ENCODE peak calls at places on chromosomes 6 and 20, in six cellular contexts. A, H, E, F, D and L are unnamed samples. For H3K4me1, the result is how much of the 10 kb centered on the place peaks cover.

GRCh38 chr6:133814797-133815196 is 74.1 kb upstream of the TCF21 start:
- DNase-seq in D (peak), H (peak), A (no peak), F (peak), E (no peak), L (peak)

GRCh38 chr20:20731945-20732296 is 19.5 kb upstream of the RALGAPA2 start:
- DNase-seq in F (no peak), H (peak), D (no peak), A (no peak), E (no peak), L (peak)

GRCh38 chr6:7445076-7445475 is 55.5 kb downstream of the RIOK1 start:
- DNase-seq in H (no peak), E (no peak), D (no peak), F (no peak), A (no peak), L (no peak)

GRCh38 chr6:7236312-7237209 is 76.4 kb downstream of the SSR1 start:
- DNase-seq in E (no peak), F (no peak), D (no peak), A (no peak), H (peak), L (peak)

GRCh38 chr6:5466459-5466858 is 205.1 kb downstream of the FARS2 start:
- DNase-seq in H (peak), F (no peak), E (no peak), A (no peak), D (no peak), L (peak)

GRCh38 chr6:35488517-35488862 is 8.4 kb downstream of the TEAD3 start:
- DNase-seq in A (no peak), F (no peak), H (no peak), E (no peak), D (no peak), L (no peak)

GRCh38 chr20:34047010-34047687 is 53.4 kb downstream of the RALY start:
- DNase-seq in H (no peak), A (no peak), E (no peak), D (no peak), F (no peak), L (no peak)

GRCh38 chr6:6962086-6962485 is 145.7 kb upstream of the RREB1 start:
- DNase-seq in E (no peak), D (no peak), F (no peak), H (no peak), A (no peak), L (no peak)

GRCh38 chr20:35474504-35474903 is 19.1 kb downstream of the CEP250 start:
- DNase-seq in A (no peak), E (no peak), D (no peak), F (no peak), H (no peak), L (no peak)

GRCh38 chr20:40532103-40532502 is 156.9 kb downstream of the MAFB start:
- DNase-seq in A (no peak), F (no peak), H (peak), D (no peak), E (no peak), L (no peak)

GRCh38 chr20:7579888-7580287 is 360.4 kb downstream of the HAO1 start:
- DNase-seq in E (no peak), H (peak), A (no peak), F (no peak), D (no peak), L (peak)

GRCh38 chr20:57092900-57093238 is 173.6 kb downstream of the BMP7 start:
- DNase-seq in H (no peak), F (no peak), D (no peak), E (no peak), A (no peak), L (no peak)

GRCh38 chr6:30884521-30885480 is 482 bp downstream of the DDR1 start:
- DNase-seq in A (peak), F (no peak), D (peak), E (peak), H (peak), L (no peak)

GRCh38 chr20:2252419-2253060 is 43.3 kb upstream of the TGM3 start:
- DNase-seq in E (no peak), H (no peak), D (no peak), A (no peak), F (no peak), L (no peak)

GRCh38 chr6:127484207-127484858 is 25.1 kb upstream of the KIAA0408 start:
- DNase-seq in F (no peak), E (no peak), A (no peak), D (no peak), H (peak), L (peak)

GRCh38 chr6:150865043-150865405 is 478 bp upstream of the MTHFD1L start:
- DNase-seq in H (no peak), A (no peak), E (no peak), D (no peak), F (no peak), L (no peak)

GRCh38 chr6:15474196-15474595 is 188.6 kb downstream of the DTNBP1 start:
- DNase-seq in D (no peak), H (peak), A (no peak), E (no peak), F (no peak), L (no peak)

GRCh38 chr6:135411339-135411738 is 86.2 kb downstream of the AHI1 start:
- DNase-seq in A (no peak), H (no peak), D (no peak), F (no peak), E (no peak), L (no peak)

GRCh38 chr6:161393839-161394364 is 120.0 kb upstream of the AGPAT4 start:
- DNase-seq in E (no peak), D (no peak), F (no peak), A (no peak), H (peak), L (peak)

GRCh38 chr20:61271273-61272221 is 19.5 kb downstream of the CDH4 start:
- DNase-seq in A (no peak), F (no peak), D (no peak), H (no peak), E (no peak), L (no peak)

GRCh38 chr20:43751167-43752050 is 24.6 kb upstream of the GTSF1L start:
- DNase-seq in E (no peak), H (peak), F (no peak), A (no peak), D (no peak), L (peak)

GRCh38 chr6:1313364-1313754 is 1.5 kb downstream of the FOXQ1 start:
- DNase-seq in F (no peak), E (peak), A (no peak), D (no peak), H (no peak), L (no peak)

GRCh38 chr6:34338811-34339210 is 53.7 kb downstream of the NUDT3 start:
- DNase-seq in E (no peak), F (no peak), A (no peak), D (no peak), H (no peak), L (no peak)

GRCh38 chr20:6533828-6534388 is 233.6 kb upstream of the BMP2 start:
- DNase-seq in E (no peak), D (no peak), H (peak), A (no peak), F (no peak), L (peak)

GRCh38 chr6:45590225-45590624 is 212.5 kb upstream of the SUPT3H start:
- DNase-seq in D (no peak), F (no peak), H (peak), E (no peak), A (no peak), L (peak)

GRCh38 chr6:139904572-139904971 is 530.1 kb upstream of the CITED2 start:
- DNase-seq in F (no peak), D (no peak), E (no peak), H (no peak), A (no peak), L (no peak)

GRCh38 chr6:19024737-19025136 is 637.6 kb downstream of the RNF144B start:
- DNase-seq in D (no peak), E (no peak), F (no peak), H (peak), A (no peak), L (peak)

GRCh38 chr20:63004607-63005211 is 2.1 kb downstream of the BHLHE23 start:
- DNase-seq in A (no peak), D (no peak), F (no peak), H (no peak), E (no peak), L (no peak)

GRCh38 chr20:3276400-3277015 is 37.5 kb upstream of the SLC4A11 start:
- DNase-seq in H (peak), A (no peak), F (no peak), E (no peak), D (no peak), L (no peak)

GRCh38 chr6:1423578-1423977 is 34.2 kb downstream of the FOXF2 start:
- DNase-seq in H (no peak), F (no peak), A (no peak), E (no peak), D (no peak), L (no peak)

GRCh38 chr6:136288566-136289326 is 900 bp downstream of the BCLAF1 start:
- DNase-seq in F (peak), H (peak), A (peak), D (peak), E (peak), L (peak)

GRCh38 chr6:50818673-50819072 is at the start of gene TFAP2B:
- DNase-seq in F (no peak), A (no peak), D (no peak), E (no peak), H (no peak), L (peak)

GRCh38 chr6:8803181-8803760 is 367.9 kb upstream of the SLC35B3 start:
- DNase-seq in H (no peak), D (no peak), E (no peak), A (no peak), F (no peak), L (no peak)

GRCh38 chr20:23049933-23050838 is 714 bp upstream of the THBD start:
- DNase-seq in A (peak), F (peak), D (no peak), E (peak), H (peak), L (peak)

GRCh38 chr6:8434727-8435092 is 635 bp downstream of the SLC35B3 start:
- DNase-seq in E (no peak), H (no peak), D (no peak), A (no peak), F (no peak), L (no peak)

GRCh38 chr20:14470231-14470894 is 133.0 kb upstream of the FLRT3 start:
- DNase-seq in A (no peak), D (no peak), H (no peak), E (peak), F (no peak), L (no peak)

GRCh38 chr6:130020106-130020851 is 1.9 kb downstream of the L3MBTL3 start:
- DNase-seq in A (peak), D (peak), E (peak), F (no peak), H (peak), L (no peak)

GRCh38 chr6:101380861-101381630 is 12.5 kb upstream of the GRIK2 start:
- DNase-seq in E (no peak), A (no peak), H (no peak), F (no peak), D (no peak), L (no peak)

GRCh38 chr6:156379946-156380707 is 397.1 kb upstream of the ARID1B start:
- DNase-seq in H (no peak), A (no peak), F (no peak), E (no peak), D (no peak), L (no peak)

GRCh38 chr6:158068893-158069799 is 87.5 kb downstream of the SYNJ2 start:
- DNase-seq in D (no peak), F (no peak), H (peak), A (no peak), E (no peak), L (peak)

GRCh38 chr6:108951351-108951953 is 103.2 kb downstream of the ARMC2 start:
- DNase-seq in F (no peak), D (no peak), A (no peak), H (no peak), E (no peak), L (no peak)
- H3K4me1 ChIP-seq in F (under half), D (under half), A (under half), H (under half), E (under half), L (under half)

GRCh38 chr6:16749516-16750485 is 11.5 kb downstream of the ATXN1 start:
- DNase-seq in F (no peak), D (no peak), H (no peak), A (no peak), E (no peak), L (no peak)
- H3K4me1 ChIP-seq in F (under half), D (under half), H (under half), A (half or more), E (under half), L (under half)

GRCh38 chr6:17628873-17629272 is 28.8 kb downstream of the FAM8A1 start:
- DNase-seq in D (no peak), A (no peak), H (no peak), E (no peak), F (no peak), L (no peak)
- H3K4me1 ChIP-seq in D (under half), A (half or more), H (under half), E (under half), F (under half), L (under half)

DNA sequence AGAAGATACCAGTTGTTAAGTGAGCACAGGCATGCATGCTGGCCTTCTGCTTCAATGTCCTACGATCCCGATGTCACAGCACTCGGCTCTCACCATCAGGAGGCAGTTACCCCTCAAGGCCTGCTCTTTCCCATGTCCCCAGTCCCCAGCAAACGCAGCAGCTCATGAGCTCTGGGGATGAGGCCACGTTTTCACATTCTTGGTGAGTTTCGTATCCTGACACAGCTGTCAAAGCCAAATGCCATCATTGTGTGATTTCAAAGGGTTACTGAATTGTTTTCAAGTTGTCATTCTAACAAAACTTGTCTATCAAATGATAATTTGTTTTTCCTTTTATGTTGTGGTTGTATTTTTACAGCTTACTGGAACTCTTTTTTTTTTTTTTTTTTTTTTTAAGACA is 226.9 kb upstream of the KCNG1 start:
- DNase-seq in H (no peak), A (no peak), E (no peak), F (no peak), D (no peak), L (no peak)
- H3K4me1 ChIP-seq in H (under half), A (under half), E (under half), F (under half), D (under half), L (under half)

GRCh38 chr6:37758647-37759046 is 60.9 kb upstream of the ZFAND3 start:
- DNase-seq in A (no peak), E (no peak), F (no peak), D (no peak), H (no peak), L (no peak)
- H3K4me1 ChIP-seq in A (under half), E (under half), F (under half), D (under half), H (under half), L (under half)